ENCODE peak calls at places on chromosome 14, in six cellular contexts. One of them, this sample, is unnamed.

GRCh38 chr14:20818861-20819260 is 16.2 kb upstream of the RNASE1 start:
- DNase-seq in choroid plexus epithelial cell: no peak
- DNase-seq in left lung: no peak
- DNase-seq in EL: no peak
- DNase-seq in cardiac muscle cell: no peak
- DNase-seq in Ammon's horn: no peak
- DNase-seq in this sample: no peak

GRCh38 chr14:60724080-60724618 is at the start of gene SIX4:
- DNase-seq in choroid plexus epithelial cell: peak
- DNase-seq in left lung: peak
- DNase-seq in EL: peak
- DNase-seq in cardiac muscle cell: peak
- DNase-seq in Ammon's horn: peak
- DNase-seq in this sample: peak

GRCh38 chr14:101665478-101666078 is 95.9 kb upstream of the PPP2R5C start:
- DNase-seq in choroid plexus epithelial cell: peak
- DNase-seq in left lung: no peak
- DNase-seq in EL: peak
- DNase-seq in cardiac muscle cell: peak
- DNase-seq in Ammon's horn: peak
- DNase-seq in this sample: peak

GRCh38 chr14:90275820-90276219 is 19.5 kb downstream of the PSMC1 start:
- DNase-seq in choroid plexus epithelial cell: peak
- DNase-seq in left lung: no peak
- DNase-seq in EL: no peak
- DNase-seq in cardiac muscle cell: no peak
- DNase-seq in Ammon's horn: no peak
- DNase-seq in this sample: no peak

GRCh38 chr14:85466678-85467077 is 63.3 kb upstream of the FLRT2 start:
- DNase-seq in choroid plexus epithelial cell: no peak
- DNase-seq in left lung: no peak
- DNase-seq in EL: peak
- DNase-seq in cardiac muscle cell: no peak
- DNase-seq in Ammon's horn: no peak
- DNase-seq in this sample: peak

GRCh38 chr14:90857866-90858265 is 41.6 kb upstream of the TTC7B start:
- DNase-seq in choroid plexus epithelial cell: no peak
- DNase-seq in left lung: no peak
- DNase-seq in EL: no peak
- DNase-seq in cardiac muscle cell: no peak
- DNase-seq in Ammon's horn: no peak
- DNase-seq in this sample: peak

GRCh38 chr14:34052658-34053014 is 101.8 kb upstream of the EGLN3 start:
- DNase-seq in choroid plexus epithelial cell: peak
- DNase-seq in left lung: no peak
- DNase-seq in EL: peak
- DNase-seq in cardiac muscle cell: no peak
- DNase-seq in Ammon's horn: no peak
- DNase-seq in this sample: peak

GRCh38 chr14:64114166-64114565 is 180.0 kb downstream of the ESR2 start:
- DNase-seq in choroid plexus epithelial cell: peak
- DNase-seq in left lung: no peak
- DNase-seq in EL: no peak
- DNase-seq in cardiac muscle cell: no peak
- DNase-seq in Ammon's horn: no peak
- DNase-seq in this sample: no peak

GRCh38 chr14:67358914-67359313 is 690 bp downstream of the ATP6V1D start:
- DNase-seq in choroid plexus epithelial cell: no peak
- DNase-seq in left lung: no peak
- DNase-seq in EL: no peak
- DNase-seq in cardiac muscle cell: no peak
- DNase-seq in Ammon's horn: no peak
- DNase-seq in this sample: no peak

GRCh38 chr14:59897757-59898383 is 22.1 kb upstream of the LRRC9 start:
- DNase-seq in choroid plexus epithelial cell: peak
- DNase-seq in left lung: no peak
- DNase-seq in EL: peak
- DNase-seq in cardiac muscle cell: peak
- DNase-seq in Ammon's horn: peak
- DNase-seq in this sample: peak

GRCh38 chr14:45526715-45527549 is 273.9 kb upstream of the MIS18BP1 start:
- DNase-seq in choroid plexus epithelial cell: peak
- DNase-seq in left lung: no peak
- DNase-seq in EL: peak
- DNase-seq in cardiac muscle cell: peak
- DNase-seq in Ammon's horn: peak
- DNase-seq in this sample: peak

GRCh38 chr14:34843011-34843554 is 32.1 kb downstream of the BAZ1A start:
- DNase-seq in choroid plexus epithelial cell: peak
- DNase-seq in left lung: no peak
- DNase-seq in EL: peak
- DNase-seq in cardiac muscle cell: no peak
- DNase-seq in Ammon's horn: no peak
- DNase-seq in this sample: peak

GRCh38 chr14:75247286-75247922 is 31.2 kb upstream of the FOS start:
- DNase-seq in choroid plexus epithelial cell: no peak
- DNase-seq in left lung: no peak
- DNase-seq in EL: no peak
- DNase-seq in cardiac muscle cell: no peak
- DNase-seq in Ammon's horn: no peak
- DNase-seq in this sample: no peak

GRCh38 chr14:106372870-106373657 is 846.7 kb downstream of the TMEM121 start:
- DNase-seq in choroid plexus epithelial cell: no peak
- DNase-seq in left lung: peak
- DNase-seq in EL: no peak
- DNase-seq in cardiac muscle cell: no peak
- DNase-seq in Ammon's horn: no peak
- DNase-seq in this sample: no peak